ENCODE peak calls at places on chromosome 12, in nine cellular contexts. One of them, this sample, is unnamed.

GRCh38 chr12:16857456-16857923 is 251.5 kb upstream of the LMO3 start:
- DNase-seq in choroid plexus epithelial cell: no peak
- DNase-seq in stomach: no peak
- DNase-seq in GM20000: peak
- DNase-seq in tibial nerve: no peak
- DNase-seq in heart right ventricle: no peak
- DNase-seq in MM.1S: peak
- DNase-seq in neural crest cell: no peak
- DNase-seq in esophagus squamous epithelium: no peak
- DNase-seq in this sample: no peak

GRCh38 chr12:123363743-123364531 is 710 bp downstream of the SBNO1 start:
- DNase-seq in esophagus squamous epithelium: no peak
- DNase-seq in tibial nerve: peak
- DNase-seq in choroid plexus epithelial cell: no peak
- DNase-seq in MM.1S: peak
- DNase-seq in stomach: peak
- DNase-seq in heart right ventricle: peak
- DNase-seq in GM20000: peak
- DNase-seq in neural crest cell: peak
- DNase-seq in this sample: peak

GRCh38 chr12:94813314-94813713 is 163.0 kb upstream of the TMCC3 start:
- DNase-seq in MM.1S: no peak
- DNase-seq in tibial nerve: no peak
- DNase-seq in stomach: no peak
- DNase-seq in heart right ventricle: no peak
- DNase-seq in GM20000: no peak
- DNase-seq in neural crest cell: no peak
- DNase-seq in esophagus squamous epithelium: no peak
- DNase-seq in choroid plexus epithelial cell: peak
- DNase-seq in this sample: no peak

GRCh38 chr12:124774462-124775167 is 89.0 kb downstream of the SCARB1 start:
- DNase-seq in esophagus squamous epithelium: no peak
- DNase-seq in MM.1S: peak
- DNase-seq in tibial nerve: peak
- DNase-seq in stomach: no peak
- DNase-seq in GM20000: peak
- DNase-seq in heart right ventricle: no peak
- DNase-seq in choroid plexus epithelial cell: peak
- DNase-seq in neural crest cell: no peak
- DNase-seq in this sample: no peak

GRCh38 chr12:89373772-89374572 is 21.7 kb upstream of the DUSP6 start:
- DNase-seq in choroid plexus epithelial cell: peak
- DNase-seq in GM20000: no peak
- DNase-seq in tibial nerve: peak
- DNase-seq in esophagus squamous epithelium: no peak
- DNase-seq in heart right ventricle: peak
- DNase-seq in MM.1S: no peak
- DNase-seq in neural crest cell: no peak
- DNase-seq in stomach: no peak
- DNase-seq in this sample: no peak

GRCh38 chr12:109550310-109550680 is 23.0 kb downstream of the MMAB start:
- DNase-seq in heart right ventricle: no peak
- DNase-seq in MM.1S: no peak
- DNase-seq in tibial nerve: no peak
- DNase-seq in GM20000: no peak
- DNase-seq in esophagus squamous epithelium: no peak
- DNase-seq in stomach: no peak
- DNase-seq in choroid plexus epithelial cell: no peak
- DNase-seq in neural crest cell: no peak
- DNase-seq in this sample: no peak

GRCh38 chr12:125105600-125105999 is 40.4 kb downstream of the AACS start:
- DNase-seq in tibial nerve: no peak
- DNase-seq in MM.1S: no peak
- DNase-seq in esophagus squamous epithelium: no peak
- DNase-seq in GM20000: no peak
- DNase-seq in neural crest cell: no peak
- DNase-seq in choroid plexus epithelial cell: no peak
- DNase-seq in heart right ventricle: no peak
- DNase-seq in stomach: no peak
- DNase-seq in this sample: no peak

GRCh38 chr12:2256915-2257314 is 204.1 kb downstream of the CACNA1C start:
- DNase-seq in stomach: no peak
- DNase-seq in tibial nerve: no peak
- DNase-seq in GM20000: no peak
- DNase-seq in heart right ventricle: no peak
- DNase-seq in esophagus squamous epithelium: no peak
- DNase-seq in choroid plexus epithelial cell: peak
- DNase-seq in MM.1S: no peak
- DNase-seq in neural crest cell: no peak
- DNase-seq in this sample: no peak

GRCh38 chr12:107329569-107330324 is 236.4 kb upstream of the CRY1 start:
- DNase-seq in neural crest cell: no peak
- DNase-seq in choroid plexus epithelial cell: peak
- DNase-seq in stomach: no peak
- DNase-seq in MM.1S: no peak
- DNase-seq in esophagus squamous epithelium: no peak
- DNase-seq in heart right ventricle: no peak
- DNase-seq in GM20000: no peak
- DNase-seq in tibial nerve: no peak
- DNase-seq in this sample: no peak

GRCh38 chr12:22733756-22734155 is 108.8 kb downstream of the ETNK1 start:
- DNase-seq in neural crest cell: no peak
- DNase-seq in esophagus squamous epithelium: no peak
- DNase-seq in choroid plexus epithelial cell: no peak
- DNase-seq in heart right ventricle: no peak
- DNase-seq in MM.1S: peak
- DNase-seq in GM20000: no peak
- DNase-seq in tibial nerve: no peak
- DNase-seq in stomach: no peak
- DNase-seq in this sample: no peak

GRCh38 chr12:104583311-104583710 is 126.6 kb downstream of the CHST11 start:
- DNase-seq in heart right ventricle: no peak
- DNase-seq in esophagus squamous epithelium: no peak
- DNase-seq in tibial nerve: no peak
- DNase-seq in choroid plexus epithelial cell: no peak
- DNase-seq in GM20000: peak
- DNase-seq in stomach: no peak
- DNase-seq in MM.1S: no peak
- DNase-seq in neural crest cell: no peak
- DNase-seq in this sample: no peak

GRCh38 chr12:65965358-65965757 is 141.1 kb downstream of the HMGA2 start:
- DNase-seq in MM.1S: no peak
- DNase-seq in neural crest cell: no peak
- DNase-seq in GM20000: no peak
- DNase-seq in tibial nerve: no peak
- DNase-seq in stomach: no peak
- DNase-seq in heart right ventricle: no peak
- DNase-seq in choroid plexus epithelial cell: peak
- DNase-seq in esophagus squamous epithelium: no peak
- DNase-seq in this sample: no peak

DNA sequence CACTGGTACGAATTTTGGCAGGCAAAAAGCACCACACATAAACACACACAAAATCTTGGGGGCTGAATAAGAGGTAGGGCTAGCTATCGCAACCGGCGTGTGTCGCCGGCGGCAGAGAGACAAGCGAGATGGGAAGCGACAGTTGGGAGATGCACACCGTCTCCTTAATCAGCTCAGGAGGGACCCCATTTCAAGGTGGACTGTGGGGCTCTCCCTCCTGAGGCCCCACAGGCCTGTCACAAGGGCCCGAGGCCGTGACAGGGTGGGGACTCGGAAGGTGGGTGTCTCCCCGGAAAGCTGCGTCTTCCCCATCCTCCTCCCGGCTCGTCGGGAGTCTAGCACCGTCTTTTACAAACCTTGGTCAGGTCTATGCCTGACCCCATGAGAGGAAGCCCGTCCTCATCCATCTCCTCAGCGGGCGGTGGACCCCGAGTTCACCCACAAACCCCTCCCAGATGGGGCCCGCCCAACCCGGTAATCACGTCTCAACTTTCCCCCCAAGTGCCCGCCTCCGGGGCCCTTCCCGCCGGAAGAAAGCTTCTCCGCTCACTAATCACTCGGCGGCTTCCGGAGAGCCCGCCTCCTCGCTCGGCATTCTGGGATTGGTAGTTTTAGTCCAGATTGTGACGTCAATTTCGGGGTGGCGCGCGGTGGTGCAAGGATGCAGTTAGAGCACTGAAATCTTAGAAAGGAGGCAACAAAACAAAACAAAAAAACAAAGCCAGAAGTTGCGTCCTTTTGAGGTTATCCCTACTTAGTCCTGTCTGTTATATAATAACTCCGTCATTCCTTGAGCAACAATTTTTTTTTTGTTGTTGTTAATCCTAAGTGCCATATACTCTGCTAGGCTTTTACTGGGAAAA is at the start of gene WASHC3:
- DNase-seq in neural crest cell: peak
- DNase-seq in MM.1S: peak
- DNase-seq in esophagus squamous epithelium: peak
- DNase-seq in stomach: peak
- DNase-seq in GM20000: peak
- DNase-seq in choroid plexus epithelial cell: peak
- DNase-seq in tibial nerve: peak
- DNase-seq in heart right ventricle: peak
- DNase-seq in this sample: peak
- TF ChIP-seq CTCF in neural crest cell: no peak
- TF ChIP-seq CTCF in MM.1S: no peak
- TF ChIP-seq CTCF in esophagus squamous epithelium: no peak
- TF ChIP-seq CTCF in stomach: no peak
- TF ChIP-seq CTCF in GM20000: no peak
- TF ChIP-seq CTCF in choroid plexus epithelial cell: no peak
- TF ChIP-seq CTCF in tibial nerve: no peak
- TF ChIP-seq CTCF in heart right ventricle: no peak
- TF ChIP-seq CTCF in this sample: no peak

DNA sequence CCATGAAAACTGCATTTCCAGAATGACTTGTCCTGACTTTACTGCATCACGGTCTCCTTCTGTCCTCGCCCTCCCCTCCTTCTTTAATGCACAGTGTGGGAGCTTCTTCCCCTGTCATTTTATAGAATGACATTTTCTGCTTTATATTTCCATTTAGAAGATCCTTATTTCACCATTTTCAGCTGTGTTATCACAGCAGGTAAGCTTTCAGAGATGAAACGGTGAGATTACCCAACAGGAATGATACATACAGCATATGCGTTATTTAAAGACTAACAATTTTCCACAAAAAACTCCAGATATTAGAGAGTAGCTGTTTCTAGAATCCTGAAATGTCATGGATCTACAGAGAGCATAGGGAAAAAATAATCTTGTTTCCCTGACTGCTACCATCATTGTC is 27.3 kb upstream of the PZP start:
- DNase-seq in MM.1S: no peak
- DNase-seq in esophagus squamous epithelium: no peak
- DNase-seq in heart right ventricle: no peak
- DNase-seq in stomach: no peak
- DNase-seq in choroid plexus epithelial cell: no peak
- DNase-seq in neural crest cell: no peak
- DNase-seq in GM20000: no peak
- DNase-seq in tibial nerve: no peak
- DNase-seq in this sample: no peak
- TF ChIP-seq CTCF in MM.1S: no peak
- TF ChIP-seq CTCF in esophagus squamous epithelium: no peak
- TF ChIP-seq CTCF in heart right ventricle: no peak
- TF ChIP-seq CTCF in stomach: no peak
- TF ChIP-seq CTCF in choroid plexus epithelial cell: no peak
- TF ChIP-seq CTCF in neural crest cell: no peak
- TF ChIP-seq CTCF in GM20000: no peak
- TF ChIP-seq CTCF in tibial nerve: no peak
- TF ChIP-seq CTCF in this sample: no peak

GRCh38 chr12:100403446-100403845 is 46.6 kb downstream of the SLC17A8 start:
- DNase-seq in esophagus squamous epithelium: no peak
- DNase-seq in choroid plexus epithelial cell: peak
- DNase-seq in GM20000: no peak
- DNase-seq in heart right ventricle: no peak
- DNase-seq in MM.1S: no peak
- DNase-seq in neural crest cell: no peak
- DNase-seq in stomach: no peak
- DNase-seq in tibial nerve: no peak
- DNase-seq in this sample: no peak

GRCh38 chr12:100401660-100402059 is 44.8 kb downstream of the SLC17A8 start:
- DNase-seq in neural crest cell: no peak
- DNase-seq in esophagus squamous epithelium: no peak
- DNase-seq in heart right ventricle: no peak
- DNase-seq in stomach: no peak
- DNase-seq in tibial nerve: no peak
- DNase-seq in GM20000: no peak
- DNase-seq in MM.1S: no peak
- DNase-seq in choroid plexus epithelial cell: peak
- DNase-seq in this sample: no peak

GRCh38 chr12:100399095-100399494 is 42.2 kb downstream of the SLC17A8 start:
- DNase-seq in choroid plexus epithelial cell: no peak
- DNase-seq in stomach: no peak
- DNase-seq in esophagus squamous epithelium: no peak
- DNase-seq in neural crest cell: no peak
- DNase-seq in tibial nerve: no peak
- DNase-seq in GM20000: no peak
- DNase-seq in MM.1S: no peak
- DNase-seq in heart right ventricle: no peak
- DNase-seq in this sample: no peak

GRCh38 chr12:100404769-100405407 is 48.0 kb downstream of the SLC17A8 start:
- DNase-seq in stomach: peak
- DNase-seq in choroid plexus epithelial cell: peak
- DNase-seq in GM20000: peak
- DNase-seq in neural crest cell: peak
- DNase-seq in MM.1S: peak
- DNase-seq in esophagus squamous epithelium: no peak
- DNase-seq in heart right ventricle: no peak
- DNase-seq in tibial nerve: no peak
- DNase-seq in this sample: peak
- TF ChIP-seq CTCF in stomach: no peak
- TF ChIP-seq CTCF in choroid plexus epithelial cell: peak
- TF ChIP-seq CTCF in GM20000: peak
- TF ChIP-seq CTCF in neural crest cell: peak
- TF ChIP-seq CTCF in MM.1S: peak
- TF ChIP-seq CTCF in esophagus squamous epithelium: no peak
- TF ChIP-seq CTCF in heart right ventricle: peak
- TF ChIP-seq CTCF in tibial nerve: no peak
- TF ChIP-seq CTCF in this sample: peak

DNA sequence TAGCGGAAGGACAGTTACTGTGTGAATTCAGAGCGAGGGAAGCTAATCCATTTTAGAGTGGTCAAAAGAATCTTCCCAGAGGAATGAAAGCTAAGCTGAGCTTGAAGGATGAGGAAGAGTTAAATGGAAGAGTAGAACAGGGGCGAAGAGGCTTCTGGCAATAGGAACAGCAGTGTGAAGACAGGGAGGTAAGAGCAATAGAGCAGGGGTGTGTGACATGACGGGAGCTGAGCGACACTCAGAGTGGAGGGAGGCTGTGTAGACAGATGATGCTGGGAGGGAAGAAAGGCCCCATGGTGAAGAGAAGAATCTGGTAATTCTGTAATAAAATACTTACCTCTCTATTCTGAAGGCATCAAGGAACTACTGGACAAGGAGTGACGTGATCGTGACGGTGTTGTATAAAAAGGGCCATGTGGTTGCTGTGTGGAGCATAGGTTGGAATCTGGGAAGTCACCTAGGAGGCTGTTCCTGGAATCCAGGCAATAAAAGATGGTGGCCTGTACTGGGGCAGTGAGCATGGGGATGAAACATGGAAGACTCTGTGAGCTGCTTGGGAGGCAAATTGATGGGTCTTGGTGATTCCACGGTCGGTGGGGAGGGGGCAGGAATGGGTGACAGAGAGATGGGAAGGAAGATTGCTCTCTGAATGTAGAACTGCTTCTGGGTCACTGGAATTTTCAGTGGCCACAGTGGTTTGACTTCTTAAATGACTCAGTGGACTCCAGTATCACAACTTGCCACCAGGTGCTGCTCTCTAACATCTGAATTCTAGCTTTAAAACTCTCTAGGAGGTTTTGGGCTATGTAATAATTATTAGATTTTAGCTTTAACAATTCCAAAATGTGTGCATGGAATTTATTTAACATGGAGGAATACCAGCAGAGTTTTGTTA is 164.1 kb downstream of the ATP23 start:
- DNase-seq in stomach: no peak
- DNase-seq in neural crest cell: no peak
- DNase-seq in choroid plexus epithelial cell: peak
- DNase-seq in MM.1S: no peak
- DNase-seq in tibial nerve: no peak
- DNase-seq in esophagus squamous epithelium: no peak
- DNase-seq in heart right ventricle: no peak
- DNase-seq in GM20000: no peak
- DNase-seq in this sample: no peak
- TF ChIP-seq CTCF in stomach: no peak
- TF ChIP-seq CTCF in neural crest cell: peak
- TF ChIP-seq CTCF in choroid plexus epithelial cell: peak
- TF ChIP-seq CTCF in MM.1S: peak
- TF ChIP-seq CTCF in tibial nerve: no peak
- TF ChIP-seq CTCF in esophagus squamous epithelium: no peak
- TF ChIP-seq CTCF in heart right ventricle: peak
- TF ChIP-seq CTCF in GM20000: no peak
- TF ChIP-seq CTCF in this sample: no peak

This sample was measured in nephron progenitor cell.